ENCODE peak calls at places on chromosomes 1 and 21, in nine cellular contexts. One of them, this sample, is unnamed.

GRCh38 chr1:194517567-194517966 is 1331.2 kb upstream of the B3GALT2 start:
- DNase-seq in kidney epithelial cell: no peak
- DNase-seq in fibroblast of pulmonary artery: no peak
- DNase-seq in fibroblast of villous mesenchyme: no peak
- DNase-seq in body of pancreas: no peak
- DNase-seq in kidney: no peak
- DNase-seq in heart right ventricle: no peak
- DNase-seq in OCI-LY7: no peak
- DNase-seq in ascending aorta: no peak
- DNase-seq in this sample: no peak

GRCh38 chr1:115090547-115090946 is 1.2 kb upstream of the TSPAN2 start:
- DNase-seq in kidney: no peak
- DNase-seq in heart right ventricle: peak
- DNase-seq in OCI-LY7: no peak
- DNase-seq in kidney epithelial cell: no peak
- DNase-seq in ascending aorta: peak
- DNase-seq in fibroblast of villous mesenchyme: no peak
- DNase-seq in fibroblast of pulmonary artery: no peak
- DNase-seq in body of pancreas: peak
- DNase-seq in this sample: no peak

GRCh38 chr1:44236873-44237272 is 23.6 kb downstream of the DMAP1 start:
- DNase-seq in OCI-LY7: no peak
- DNase-seq in fibroblast of villous mesenchyme: no peak
- DNase-seq in fibroblast of pulmonary artery: no peak
- DNase-seq in body of pancreas: no peak
- DNase-seq in ascending aorta: no peak
- DNase-seq in kidney epithelial cell: no peak
- DNase-seq in kidney: no peak
- DNase-seq in heart right ventricle: no peak
- DNase-seq in this sample: no peak

GRCh38 chr1:15337656-15338402 is 71.9 kb upstream of the EFHD2 start:
- DNase-seq in ascending aorta: peak
- DNase-seq in fibroblast of villous mesenchyme: peak
- DNase-seq in OCI-LY7: no peak
- DNase-seq in body of pancreas: no peak
- DNase-seq in kidney epithelial cell: peak
- DNase-seq in heart right ventricle: peak
- DNase-seq in fibroblast of pulmonary artery: peak
- DNase-seq in kidney: peak
- DNase-seq in this sample: no peak

GRCh38 chr21:28769683-28770082 is 223.0 kb downstream of the LTN1 start:
- DNase-seq in fibroblast of pulmonary artery: peak
- DNase-seq in OCI-LY7: no peak
- DNase-seq in ascending aorta: no peak
- DNase-seq in heart right ventricle: no peak
- DNase-seq in kidney: no peak
- DNase-seq in body of pancreas: no peak
- DNase-seq in kidney epithelial cell: no peak
- DNase-seq in fibroblast of villous mesenchyme: no peak
- DNase-seq in this sample: no peak

GRCh38 chr21:24220466-24220865 is 1386.8 kb downstream of the MRPL39 start:
- DNase-seq in kidney epithelial cell: no peak
- DNase-seq in kidney: no peak
- DNase-seq in OCI-LY7: no peak
- DNase-seq in ascending aorta: no peak
- DNase-seq in fibroblast of pulmonary artery: no peak
- DNase-seq in heart right ventricle: no peak
- DNase-seq in fibroblast of villous mesenchyme: no peak
- DNase-seq in body of pancreas: no peak
- DNase-seq in this sample: no peak

GRCh38 chr1:151352001-151352718 is 5.1 kb upstream of the RFX5 start:
- DNase-seq in heart right ventricle: no peak
- DNase-seq in OCI-LY7: no peak
- DNase-seq in body of pancreas: peak
- DNase-seq in fibroblast of villous mesenchyme: peak
- DNase-seq in kidney: no peak
- DNase-seq in ascending aorta: peak
- DNase-seq in kidney epithelial cell: no peak
- DNase-seq in fibroblast of pulmonary artery: peak
- DNase-seq in this sample: no peak

GRCh38 chr1:156407344-156407743 is 38.3 kb downstream of the RHBG start:
- DNase-seq in fibroblast of villous mesenchyme: no peak
- DNase-seq in body of pancreas: no peak
- DNase-seq in fibroblast of pulmonary artery: no peak
- DNase-seq in OCI-LY7: no peak
- DNase-seq in kidney: no peak
- DNase-seq in heart right ventricle: no peak
- DNase-seq in ascending aorta: no peak
- DNase-seq in kidney epithelial cell: no peak
- DNase-seq in this sample: peak

GRCh38 chr1:171742577-171742922 is 685 bp upstream of the VAMP4 start:
- DNase-seq in OCI-LY7: no peak
- DNase-seq in kidney: no peak
- DNase-seq in kidney epithelial cell: no peak
- DNase-seq in fibroblast of villous mesenchyme: peak
- DNase-seq in heart right ventricle: peak
- DNase-seq in fibroblast of pulmonary artery: peak
- DNase-seq in ascending aorta: peak
- DNase-seq in body of pancreas: peak
- DNase-seq in this sample: no peak

GRCh38 chr1:62439652-62440371 is 3.0 kb downstream of the USP1 start:
- DNase-seq in kidney epithelial cell: peak
- DNase-seq in OCI-LY7: peak
- DNase-seq in fibroblast of villous mesenchyme: no peak
- DNase-seq in heart right ventricle: no peak
- DNase-seq in kidney: no peak
- DNase-seq in ascending aorta: no peak
- DNase-seq in body of pancreas: no peak
- DNase-seq in fibroblast of pulmonary artery: peak
- DNase-seq in this sample: peak

GRCh38 chr1:158951956-158952355 is 20.6 kb downstream of the PYHIN1 start:
- DNase-seq in body of pancreas: no peak
- DNase-seq in heart right ventricle: no peak
- DNase-seq in ascending aorta: no peak
- DNase-seq in fibroblast of pulmonary artery: no peak
- DNase-seq in fibroblast of villous mesenchyme: peak
- DNase-seq in OCI-LY7: peak
- DNase-seq in kidney: peak
- DNase-seq in kidney epithelial cell: no peak
- DNase-seq in this sample: peak

GRCh38 chr1:77394166-77394565 is 112.3 kb downstream of the AK5 start:
- DNase-seq in body of pancreas: no peak
- DNase-seq in kidney: no peak
- DNase-seq in kidney epithelial cell: no peak
- DNase-seq in fibroblast of pulmonary artery: peak
- DNase-seq in fibroblast of villous mesenchyme: peak
- DNase-seq in heart right ventricle: no peak
- DNase-seq in OCI-LY7: no peak
- DNase-seq in ascending aorta: no peak
- DNase-seq in this sample: no peak

GRCh38 chr1:46030074-46030870 is 102.2 kb downstream of the PIK3R3 start:
- DNase-seq in body of pancreas: no peak
- DNase-seq in fibroblast of villous mesenchyme: no peak
- DNase-seq in OCI-LY7: no peak
- DNase-seq in kidney: no peak
- DNase-seq in ascending aorta: no peak
- DNase-seq in heart right ventricle: no peak
- DNase-seq in kidney epithelial cell: no peak
- DNase-seq in fibroblast of pulmonary artery: no peak
- DNase-seq in this sample: no peak

GRCh38 chr1:46021046-46021822 is 111.2 kb downstream of the PIK3R3 start:
- DNase-seq in OCI-LY7: no peak
- DNase-seq in body of pancreas: no peak
- DNase-seq in kidney: no peak
- DNase-seq in fibroblast of villous mesenchyme: no peak
- DNase-seq in heart right ventricle: no peak
- DNase-seq in fibroblast of pulmonary artery: no peak
- DNase-seq in ascending aorta: no peak
- DNase-seq in kidney epithelial cell: no peak
- DNase-seq in this sample: no peak

GRCh38 chr1:46030876-46031660 is 101.4 kb downstream of the PIK3R3 start:
- DNase-seq in fibroblast of villous mesenchyme: no peak
- DNase-seq in kidney epithelial cell: no peak
- DNase-seq in kidney: no peak
- DNase-seq in fibroblast of pulmonary artery: no peak
- DNase-seq in body of pancreas: peak
- DNase-seq in OCI-LY7: no peak
- DNase-seq in heart right ventricle: no peak
- DNase-seq in ascending aorta: no peak
- DNase-seq in this sample: no peak

GRCh38 chr1:46027788-46028573 is 104.4 kb downstream of the PIK3R3 start:
- DNase-seq in heart right ventricle: peak
- DNase-seq in body of pancreas: no peak
- DNase-seq in kidney epithelial cell: no peak
- DNase-seq in ascending aorta: no peak
- DNase-seq in kidney: no peak
- DNase-seq in fibroblast of pulmonary artery: no peak
- DNase-seq in OCI-LY7: no peak
- DNase-seq in fibroblast of villous mesenchyme: no peak
- DNase-seq in this sample: no peak

GRCh38 chr1:46026531-46026930 is 105.9 kb downstream of the PIK3R3 start:
- DNase-seq in kidney: no peak
- DNase-seq in OCI-LY7: no peak
- DNase-seq in fibroblast of villous mesenchyme: peak
- DNase-seq in heart right ventricle: peak
- DNase-seq in ascending aorta: no peak
- DNase-seq in kidney epithelial cell: no peak
- DNase-seq in fibroblast of pulmonary artery: peak
- DNase-seq in body of pancreas: no peak
- DNase-seq in this sample: no peak
- TF ChIP-seq CTCF in kidney: no peak
- TF ChIP-seq CTCF in OCI-LY7: no peak
- TF ChIP-seq CTCF in fibroblast of villous mesenchyme: no peak
- TF ChIP-seq CTCF in heart right ventricle: no peak
- TF ChIP-seq CTCF in ascending aorta: no peak
- TF ChIP-seq CTCF in kidney epithelial cell: no peak
- TF ChIP-seq CTCF in fibroblast of pulmonary artery: no peak
- TF ChIP-seq CTCF in body of pancreas: no peak
- TF ChIP-seq CTCF in this sample: no peak

GRCh38 chr1:63784083-63784482 is 10.3 kb downstream of the ROR1 start:
- DNase-seq in kidney: no peak
- DNase-seq in OCI-LY7: no peak
- DNase-seq in kidney epithelial cell: no peak
- DNase-seq in fibroblast of villous mesenchyme: no peak
- DNase-seq in body of pancreas: no peak
- DNase-seq in heart right ventricle: no peak
- DNase-seq in ascending aorta: no peak
- DNase-seq in fibroblast of pulmonary artery: no peak
- DNase-seq in this sample: no peak

GRCh38 chr1:63784489-63785390 is 10.9 kb downstream of the ROR1 start:
- DNase-seq in body of pancreas: no peak
- DNase-seq in fibroblast of pulmonary artery: no peak
- DNase-seq in heart right ventricle: peak
- DNase-seq in OCI-LY7: no peak
- DNase-seq in kidney epithelial cell: no peak
- DNase-seq in fibroblast of villous mesenchyme: no peak
- DNase-seq in kidney: no peak
- DNase-seq in ascending aorta: no peak
- DNase-seq in this sample: no peak

GRCh38 chr1:63790989-63791388 is 17.2 kb downstream of the ROR1 start:
- DNase-seq in body of pancreas: peak
- DNase-seq in kidney epithelial cell: no peak
- DNase-seq in heart right ventricle: no peak
- DNase-seq in kidney: no peak
- DNase-seq in fibroblast of villous mesenchyme: no peak
- DNase-seq in OCI-LY7: no peak
- DNase-seq in fibroblast of pulmonary artery: no peak
- DNase-seq in ascending aorta: no peak
- DNase-seq in this sample: no peak

GRCh38 chr1:63789856-63790605 is 16.2 kb downstream of the ROR1 start:
- DNase-seq in kidney: no peak
- DNase-seq in ascending aorta: no peak
- DNase-seq in fibroblast of villous mesenchyme: no peak
- DNase-seq in OCI-LY7: no peak
- DNase-seq in fibroblast of pulmonary artery: no peak
- DNase-seq in kidney epithelial cell: no peak
- DNase-seq in heart right ventricle: no peak
- DNase-seq in body of pancreas: no peak
- DNase-seq in this sample: no peak

GRCh38 chr1:63787875-63788274 is 14.1 kb downstream of the ROR1 start:
- DNase-seq in kidney: no peak
- DNase-seq in ascending aorta: no peak
- DNase-seq in kidney epithelial cell: no peak
- DNase-seq in OCI-LY7: no peak
- DNase-seq in fibroblast of pulmonary artery: no peak
- DNase-seq in body of pancreas: no peak
- DNase-seq in heart right ventricle: peak
- DNase-seq in fibroblast of villous mesenchyme: no peak
- DNase-seq in this sample: no peak
- H3K4me3 ChIP-seq in kidney: no peak
- H3K4me3 ChIP-seq in ascending aorta: no peak
- H3K4me3 ChIP-seq in kidney epithelial cell: no peak
- H3K4me3 ChIP-seq in OCI-LY7: no peak
- H3K4me3 ChIP-seq in fibroblast of pulmonary artery: no peak
- H3K4me3 ChIP-seq in body of pancreas: no peak
- H3K4me3 ChIP-seq in heart right ventricle: no peak
- H3K4me3 ChIP-seq in fibroblast of villous mesenchyme: no peak
- H3K4me3 ChIP-seq in this sample: no peak

GRCh38 chr1:174466607-174467006 is 18.8 kb downstream of the GPR52 start:
- DNase-seq in kidney: no peak
- DNase-seq in OCI-LY7: no peak
- DNase-seq in heart right ventricle: no peak
- DNase-seq in body of pancreas: no peak
- DNase-seq in ascending aorta: no peak
- DNase-seq in kidney epithelial cell: no peak
- DNase-seq in fibroblast of pulmonary artery: no peak
- DNase-seq in fibroblast of villous mesenchyme: no peak
- DNase-seq in this sample: no peak
- TF ChIP-seq CTCF in kidney: no peak
- TF ChIP-seq CTCF in OCI-LY7: peak
- TF ChIP-seq CTCF in heart right ventricle: no peak
- TF ChIP-seq CTCF in body of pancreas: no peak
- TF ChIP-seq CTCF in ascending aorta: no peak
- TF ChIP-seq CTCF in kidney epithelial cell: no peak
- TF ChIP-seq CTCF in fibroblast of pulmonary artery: no peak
- TF ChIP-seq CTCF in fibroblast of villous mesenchyme: no peak
- TF ChIP-seq CTCF in this sample: no peak

DNA sequence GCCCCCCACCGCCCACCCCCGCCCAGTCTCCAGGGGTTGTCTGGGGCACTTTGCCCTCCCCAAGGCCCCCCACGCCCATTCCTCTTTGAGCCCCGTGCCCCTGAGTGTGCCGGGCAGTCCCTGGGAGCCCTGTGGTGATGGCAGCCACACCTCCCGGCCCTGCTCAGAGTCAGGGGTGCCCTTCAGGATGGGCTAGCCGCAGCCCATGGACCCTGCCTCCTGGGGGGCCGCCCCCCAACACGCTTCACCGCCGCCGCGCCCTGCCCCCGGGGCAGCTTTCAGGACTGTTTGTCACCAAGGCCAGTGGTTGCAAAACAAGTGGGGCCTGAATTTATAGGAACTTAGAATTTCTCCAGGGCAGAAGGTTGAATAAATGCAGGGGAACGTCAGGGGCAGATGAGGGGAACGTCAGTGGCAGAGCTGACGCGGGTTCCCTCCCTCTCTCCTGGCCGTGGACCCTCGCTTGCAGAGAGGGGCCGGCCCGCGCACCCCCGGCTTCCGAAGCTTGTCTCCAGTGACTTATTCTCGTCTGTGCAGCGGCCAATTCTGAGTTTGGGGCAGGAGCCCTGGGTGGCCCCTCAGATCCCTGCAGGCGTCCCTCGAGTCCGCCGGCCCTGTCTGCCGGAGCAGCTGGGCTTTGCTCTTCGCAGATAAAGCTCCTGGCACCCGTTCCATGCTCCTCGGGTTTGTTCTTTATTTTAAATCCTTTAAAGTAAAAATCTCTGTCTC is 41.2 kb upstream of the ADARB1 start:
- DNase-seq in ascending aorta: peak
- DNase-seq in kidney epithelial cell: no peak
- DNase-seq in fibroblast of villous mesenchyme: no peak
- DNase-seq in heart right ventricle: no peak
- DNase-seq in body of pancreas: no peak
- DNase-seq in OCI-LY7: no peak
- DNase-seq in kidney: peak
- DNase-seq in fibroblast of pulmonary artery: no peak
- DNase-seq in this sample: no peak
- H3K4me3 ChIP-seq in ascending aorta: peak
- H3K4me3 ChIP-seq in kidney epithelial cell: no peak
- H3K4me3 ChIP-seq in fibroblast of villous mesenchyme: no peak
- H3K4me3 ChIP-seq in heart right ventricle: no peak
- H3K4me3 ChIP-seq in body of pancreas: no peak
- H3K4me3 ChIP-seq in OCI-LY7: no peak
- H3K4me3 ChIP-seq in kidney: no peak
- H3K4me3 ChIP-seq in fibroblast of pulmonary artery: no peak
- H3K4me3 ChIP-seq in this sample: no peak